ENCODE peak calls at places on chromosomes 6 and 20, in eight cellular contexts. L is NCI-H146, Q is T-helper 17 cell, A is mesothelial cell of epicardium, Z is RCC 7860, D is AG08395, W is endothelial cell of umbilical vein, Y is cardiac muscle cell. P is an unnamed sample.

GRCh38 chr6:109595998-109596397 is 95.0 kb downstream of the AK9 start:
- DNase-seq in L (peak), Q (no peak), A (no peak), Z (no peak), D (peak), W (peak), Y (no peak), P (no peak)

GRCh38 chr20:20276806-20277530 is 90.9 kb upstream of the INSM1 start:
- DNase-seq in L (no peak), Q (no peak), A (no peak), Z (no peak), D (no peak), W (no peak), Y (no peak), P (no peak)

GRCh38 chr6:150175611-150176151 is 32.8 kb downstream of the PPP1R14C start:
- DNase-seq in L (no peak), Q (no peak), A (no peak), Z (no peak), D (no peak), W (no peak), Y (no peak), P (no peak)

GRCh38 chr6:82870582-82871172 is 195.0 kb downstream of the UBE3D start:
- DNase-seq in L (no peak), Q (no peak), A (no peak), Z (no peak), D (no peak), W (no peak), Y (no peak), P (no peak)

GRCh38 chr6:105681061-105681460 is 278.2 kb upstream of the PREP start:
- DNase-seq in L (no peak), Q (no peak), A (no peak), Z (no peak), D (no peak), W (no peak), Y (no peak), P (no peak)

GRCh38 chr20:46058656-46059281 is 29.8 kb downstream of the SLC12A5 start:
- DNase-seq in L (no peak), Q (no peak), A (no peak), Z (no peak), D (no peak), W (no peak), Y (peak), P (no peak)

GRCh38 chr6:150068786-150069648 is at the start of gene ULBP3:
- DNase-seq in L (peak), Q (no peak), A (peak), Z (peak), D (peak), W (peak), Y (peak), P (peak)

GRCh38 chr20:63775096-63775978 is 35.8 kb downstream of the SLC2A4RG start:
- DNase-seq in L (peak), Q (no peak), A (peak), Z (no peak), D (peak), W (peak), Y (peak), P (no peak)

GRCh38 chr6:37242429-37243052 is 15.0 kb upstream of the TBC1D22B start:
- DNase-seq in L (no peak), Q (no peak), A (no peak), Z (peak), D (peak), W (peak), Y (no peak), P (no peak)

GRCh38 chr6:106966229-106966628 is 8.3 kb downstream of the CD24 start:
- DNase-seq in L (no peak), Q (no peak), A (no peak), Z (no peak), D (no peak), W (no peak), Y (no peak), P (no peak)

GRCh38 chr6:125824946-125825786 is 34.4 kb downstream of the NCOA7 start:
- DNase-seq in L (no peak), Q (no peak), A (no peak), Z (no peak), D (no peak), W (no peak), Y (no peak), P (no peak)

GRCh38 chr6:3540253-3540820 is 83.5 kb upstream of the SLC22A23 start:
- DNase-seq in L (no peak), Q (no peak), A (no peak), Z (no peak), D (no peak), W (no peak), Y (no peak), P (no peak)

GRCh38 chr6:14117158-14118090 is at the start of gene CD83:
- DNase-seq in L (peak), Q (peak), A (peak), Z (peak), D (peak), W (peak), Y (peak), P (peak)

GRCh38 chr6:166251196-166251595 is 57.0 kb downstream of the PRR18 start:
- DNase-seq in L (no peak), Q (no peak), A (no peak), Z (no peak), D (no peak), W (no peak), Y (no peak), P (no peak)

GRCh38 chr20:13839421-13840092 is 54.7 kb downstream of the NDUFAF5 start:
- DNase-seq in L (no peak), Q (no peak), A (no peak), Z (peak), D (peak), W (no peak), Y (no peak), P (no peak)

GRCh38 chr6:130373992-130374391 is 8.2 kb downstream of the TMEM200A start:
- DNase-seq in L (no peak), Q (no peak), A (no peak), Z (no peak), D (no peak), W (no peak), Y (no peak), P (no peak)

GRCh38 chr20:56247954-56248782 is at the start of gene MC3R:
- DNase-seq in L (peak), Q (no peak), A (no peak), Z (peak), D (peak), W (peak), Y (peak), P (peak)

GRCh38 chr6:44734886-44735630 is 347.6 kb downstream of the CDC5L start:
- DNase-seq in L (no peak), Q (no peak), A (no peak), Z (no peak), D (no peak), W (no peak), Y (no peak), P (no peak)

GRCh38 chr6:167553716-167554115 is 228.8 kb downstream of the TTLL2 start:
- DNase-seq in L (no peak), Q (no peak), A (no peak), Z (no peak), D (no peak), W (no peak), Y (no peak), P (no peak)

GRCh38 chr20:16914277-16914676 is 166.1 kb downstream of the OTOR start:
- DNase-seq in L (no peak), Q (no peak), A (no peak), Z (no peak), D (no peak), W (no peak), Y (no peak), P (no peak)

GRCh38 chr6:75244063-75244575 is 518 bp upstream of the COX7A2 start:
- DNase-seq in L (peak), Q (no peak), A (no peak), Z (no peak), D (peak), W (no peak), Y (no peak), P (no peak)

GRCh38 chr6:117810269-117810668 is 96.8 kb upstream of the SLC35F1 start:
- DNase-seq in L (no peak), Q (no peak), A (no peak), Z (no peak), D (no peak), W (no peak), Y (no peak), P (no peak)

GRCh38 chr6:112163295-112164257 is 76.2 kb downstream of the FAM229B start:
- DNase-seq in L (peak), Q (peak), A (peak), Z (peak), D (peak), W (no peak), Y (peak), P (peak)

GRCh38 chr6:90220273-90220672 is 76.4 kb downstream of the BACH2 start:
- DNase-seq in L (no peak), Q (no peak), A (no peak), Z (no peak), D (no peak), W (peak), Y (no peak), P (no peak)

GRCh38 chr6:14467591-14467990 is 350.0 kb downstream of the CD83 start:
- DNase-seq in L (no peak), Q (no peak), A (no peak), Z (no peak), D (peak), W (no peak), Y (no peak), P (no peak)

GRCh38 chr6:2714359-2714895 is 36.3 kb downstream of the MYLK4 start:
- DNase-seq in L (no peak), Q (no peak), A (no peak), Z (peak), D (peak), W (peak), Y (no peak), P (no peak)

GRCh38 chr20:56986931-56987720 is 279.3 kb downstream of the BMP7 start:
- DNase-seq in L (no peak), Q (no peak), A (no peak), Z (no peak), D (no peak), W (no peak), Y (no peak), P (no peak)

GRCh38 chr20:46945465-46945864 is 50.8 kb downstream of the EYA2 start:
- DNase-seq in L (no peak), Q (no peak), A (no peak), Z (no peak), D (no peak), W (no peak), Y (peak), P (no peak)

GRCh38 chr6:105892577-105893262 is 193.4 kb upstream of the PRDM1 start:
- DNase-seq in L (no peak), Q (no peak), A (no peak), Z (no peak), D (no peak), W (no peak), Y (no peak), P (no peak)

GRCh38 chr6:119110601-119111548 is 32.4 kb upstream of the FAM184A start:
- DNase-seq in L (peak), Q (peak), A (no peak), Z (peak), D (peak), W (peak), Y (peak), P (peak)

GRCh38 chr6:146709036-146709622 is 110.4 kb downstream of the ADGB start:
- DNase-seq in L (no peak), Q (no peak), A (no peak), Z (no peak), D (no peak), W (no peak), Y (peak), P (no peak)

GRCh38 chr20:50737352-50737751 is 6.0 kb downstream of the PARD6B start:
- DNase-seq in L (no peak), Q (no peak), A (no peak), Z (no peak), D (no peak), W (no peak), Y (peak), P (no peak)

GRCh38 chr6:111973897-111974639 is 79.8 kb upstream of the CCN6 start:
- DNase-seq in L (no peak), Q (no peak), A (no peak), Z (peak), D (no peak), W (no peak), Y (no peak), P (no peak)

GRCh38 chr20:34771680-34772081 is 53.8 kb downstream of the NCOA6 start:
- DNase-seq in L (no peak), Q (no peak), A (no peak), Z (no peak), D (no peak), W (no peak), Y (peak), P (no peak)

P was measured in activated CD4-positive, alpha-beta memory T cell treated with anti-CD3 and anti-CD28 coated beads, Interleukin-2, amount 10 ng/mL, durations not matched to agents 7 days and 5 days.